ENCODE peak calls at places on chromosomes 4 and X, in ten cellular contexts. L is CD8-positive, alpha-beta memory T cell; N is GM23248; P is esophagus squamous epithelium; Q is psoas muscle; B is K562; T is upper lobe of right lung; U is tibial artery; V is tibial nerve; R is pancreas. C is an unnamed sample. For H3K4me1, the result is how much of the 10 kb centered on the place peaks cover.

GRCh38 chr4:119231517-119231916 is 19.0 kb downstream of the USP53 start:
- DNase-seq in L (no peak), N (no peak), P (no peak), Q (no peak), B (no peak), T (no peak), U (no peak), V (no peak), R (no peak), C (no peak)

GRCh38 chr4:124936427-124936826 is 223.9 kb upstream of the ANKRD50 start:
- DNase-seq in L (no peak), N (peak), P (no peak), Q (peak), B (no peak), T (no peak), U (peak), V (no peak), R (peak), C (peak)

GRCh38 chr4:173057906-173058305 is 110.7 kb upstream of the GALNT7 start:
- DNase-seq in L (no peak), N (peak), P (no peak), Q (no peak), B (no peak), T (no peak), U (no peak), V (no peak), R (no peak), C (no peak)

GRCh38 chrX:148310402-148311200 is 189.8 kb upstream of the AFF2 start:
- DNase-seq in L (peak), N (no peak), P (no peak), Q (no peak), B (no peak), T (no peak), U (no peak), V (no peak), R (no peak), C (no peak)

GRCh38 chr4:78513411-78513975 is 38.1 kb upstream of the ANXA3 start:
- DNase-seq in L (no peak), N (no peak), P (no peak), Q (no peak), B (no peak), T (no peak), U (no peak), V (no peak), R (no peak), C (no peak)

GRCh38 chrX:142978130-142978684 is 47.5 kb upstream of the SPANXN4 start:
- DNase-seq in L (no peak), N (no peak), P (no peak), Q (no peak), B (no peak), T (no peak), U (no peak), V (no peak), R (no peak), C (no peak)

GRCh38 chr4:87103691-87104187 is 116.7 kb downstream of the KLHL8 start:
- DNase-seq in L (no peak), N (peak), P (no peak), Q (no peak), B (no peak), T (no peak), U (no peak), V (no peak), R (no peak), C (no peak)

GRCh38 chr4:76518241-76518640 is 83.2 kb downstream of the SHROOM3 start:
- DNase-seq in L (no peak), N (no peak), P (no peak), Q (no peak), B (no peak), T (no peak), U (no peak), V (no peak), R (no peak), C (no peak)

GRCh38 chrX:19670854-19671620 is 155.7 kb upstream of the MAP3K15 start:
- DNase-seq in L (no peak), N (peak), P (no peak), Q (no peak), B (no peak), T (no peak), U (peak), V (peak), R (no peak), C (no peak)

GRCh38 chr4:39032218-39033085 is at the start of gene TMEM156:
- DNase-seq in L (no peak), N (peak), P (no peak), Q (no peak), B (no peak), T (no peak), U (no peak), V (no peak), R (no peak), C (no peak)

GRCh38 chrX:139828037-139828436 is 104.8 kb downstream of the ATP11C start:
- DNase-seq in L (no peak), N (peak), P (no peak), Q (no peak), B (no peak), T (no peak), U (no peak), V (no peak), R (no peak), C (no peak)

GRCh38 chrX:152638443-152638904 is 779 bp downstream of the GABRQ start:
- DNase-seq in L (no peak), N (no peak), P (no peak), Q (no peak), B (no peak), T (no peak), U (no peak), V (no peak), R (no peak), C (no peak)

GRCh38 chrX:66004928-66005831 is 34.7 kb downstream of the VSIG4 start:
- DNase-seq in L (no peak), N (no peak), P (no peak), Q (no peak), B (no peak), T (no peak), U (no peak), V (no peak), R (no peak), C (no peak)
- H3K27ac ChIP-seq in L (peak), N (no peak), P (no peak), Q (no peak), B (peak), T (no peak), U (no peak), V (no peak), R (no peak), C (no peak)

GRCh38 chr4:5870701-5871100 is 22.2 kb downstream of the CRMP1 start:
- DNase-seq in L (no peak), N (no peak), P (no peak), Q (no peak), B (no peak), T (no peak), U (no peak), V (no peak), R (no peak), C (no peak)
- H3K4me1 ChIP-seq in L (under half), N (under half), P (under half), Q (under half), B (under half), T (under half), U (under half), V (under half), R (under half), C (under half)

GRCh38 chr4:55186123-55186522 is 60.7 kb upstream of the KDR start:
- DNase-seq in L (no peak), N (no peak), P (no peak), Q (no peak), B (no peak), T (no peak), U (no peak), V (no peak), R (no peak), C (no peak)

GRCh38 chr4:55181606-55182005 is 56.2 kb upstream of the KDR start:
- DNase-seq in L (no peak), N (no peak), P (no peak), Q (no peak), B (no peak), T (no peak), U (no peak), V (no peak), R (no peak), C (no peak)

GRCh38 chr4:55186700-55187099 is 61.3 kb upstream of the KDR start:
- DNase-seq in L (no peak), N (no peak), P (no peak), Q (no peak), B (no peak), T (no peak), U (no peak), V (no peak), R (no peak), C (no peak)

GRCh38 chr4:55184600-55185523 is 59.5 kb upstream of the KDR start:
- DNase-seq in L (no peak), N (peak), P (no peak), Q (peak), B (peak), T (no peak), U (no peak), V (peak), R (peak), C (no peak)

GRCh38 chr4:55183926-55184599 is 58.7 kb upstream of the KDR start:
- DNase-seq in L (no peak), N (peak), P (no peak), Q (no peak), B (no peak), T (no peak), U (no peak), V (peak), R (no peak), C (no peak)
- H3K27ac ChIP-seq in L (no peak), N (peak), P (no peak), Q (no peak), B (no peak), T (peak), U (no peak), V (no peak), R (no peak), C (no peak)

GRCh38 chr4:41594439-41594838 is 56.5 kb downstream of the LIMCH1 start:
- DNase-seq in L (no peak), N (peak), P (no peak), Q (peak), B (no peak), T (no peak), U (peak), V (peak), R (no peak), C (no peak)

GRCh38 chr4:41598580-41598979 is 60.6 kb downstream of the LIMCH1 start:
- DNase-seq in L (no peak), N (no peak), P (no peak), Q (no peak), B (no peak), T (no peak), U (no peak), V (no peak), R (no peak), C (no peak)

GRCh38 chr4:41600243-41600642 is 62.3 kb downstream of the LIMCH1 start:
- DNase-seq in L (no peak), N (peak), P (no peak), Q (no peak), B (no peak), T (no peak), U (no peak), V (no peak), R (no peak), C (no peak)

GRCh38 chr4:41599192-41599786 is 61.3 kb downstream of the LIMCH1 start:
- DNase-seq in L (no peak), N (no peak), P (no peak), Q (no peak), B (no peak), T (no peak), U (no peak), V (no peak), R (no peak), C (no peak)

DNA sequence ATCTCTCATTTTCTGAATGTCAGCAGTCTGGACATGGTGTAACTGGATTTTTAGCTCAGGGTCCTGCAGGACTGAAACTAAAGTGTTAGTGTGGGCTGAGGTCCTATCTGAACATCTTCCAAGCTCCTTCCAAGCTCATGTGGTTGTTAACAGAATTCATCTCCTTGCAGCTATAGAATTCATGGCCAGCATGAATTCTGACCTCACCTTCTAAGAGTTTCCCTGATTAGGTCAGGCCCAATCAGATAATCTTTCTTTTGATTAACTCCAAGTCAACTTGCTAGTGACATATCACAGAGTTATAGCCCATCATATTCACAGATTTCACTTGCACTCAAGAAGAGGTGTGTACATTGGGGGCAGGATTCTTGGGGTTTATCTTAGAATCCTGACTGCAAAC is 59.5 kb downstream of the LIMCH1 start:
- DNase-seq in L (no peak), N (no peak), P (no peak), Q (no peak), B (no peak), T (no peak), U (no peak), V (no peak), R (no peak), C (no peak)
- H3K4me1 ChIP-seq in L (under half), N (under half), P (under half), Q (under half), B (under half), T (under half), U (under half), V (under half), R (under half), C (under half)

DNA sequence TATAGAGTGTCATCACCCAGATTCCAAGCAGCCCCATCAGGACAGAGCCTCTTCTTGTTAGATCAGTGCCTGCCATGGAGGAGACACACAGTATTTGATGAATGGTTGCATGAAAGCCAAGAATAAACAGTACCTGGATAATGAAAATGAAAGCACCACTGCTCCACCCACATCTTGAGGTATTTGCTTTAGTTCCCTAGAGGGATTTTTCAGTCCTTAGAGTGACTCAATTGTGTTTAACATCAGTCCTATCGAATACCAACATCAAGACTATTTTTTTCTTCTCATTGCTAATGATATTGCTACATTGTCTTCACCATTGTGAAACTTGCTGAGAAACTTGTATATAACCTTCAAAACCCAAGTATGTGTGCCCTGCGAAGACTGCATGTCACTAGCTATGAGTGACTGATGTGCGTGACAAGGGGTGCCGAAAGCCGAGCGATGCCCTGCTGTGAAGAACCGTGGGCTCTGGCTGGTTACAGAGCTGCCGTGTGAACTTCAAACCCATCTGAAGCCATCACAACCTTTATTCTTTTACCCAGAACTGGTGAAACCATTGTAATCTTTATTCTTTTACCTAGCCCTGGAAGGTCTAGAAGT is 211.3 kb upstream of the FAT1 start:
- DNase-seq in L (no peak), N (no peak), P (no peak), Q (no peak), B (no peak), T (no peak), U (no peak), V (no peak), R (no peak), C (no peak)
- H3K27ac ChIP-seq in L (no peak), N (no peak), P (no peak), Q (no peak), B (no peak), T (no peak), U (no peak), V (no peak), R (no peak), C (no peak)

DNA sequence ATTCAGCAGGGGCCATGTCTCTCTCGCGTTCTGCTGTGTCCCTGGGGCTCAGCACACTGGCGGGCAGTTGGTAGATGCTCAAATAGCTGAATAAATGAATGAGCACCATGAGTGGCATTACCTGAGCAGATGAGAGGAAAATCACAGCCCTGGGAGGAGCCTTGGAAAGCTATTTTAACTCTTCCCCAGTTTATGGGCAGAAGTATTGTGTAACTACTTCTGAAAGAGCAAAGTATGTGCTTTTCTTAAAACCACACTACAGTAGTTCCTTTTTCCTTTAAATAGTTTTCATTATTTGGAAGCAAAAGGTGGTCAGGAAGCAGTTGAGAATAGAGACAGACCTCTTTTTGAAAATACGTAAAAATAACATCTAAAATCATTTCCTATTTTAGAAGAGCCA is 3.0 kb upstream of the PLAC1 start:
- DNase-seq in L (no peak), N (no peak), P (no peak), Q (no peak), B (no peak), T (no peak), U (no peak), V (no peak), R (no peak), C (no peak)
- H3K4me1 ChIP-seq in L (under half), N (under half), P (under half), Q (under half), B (under half), T (under half), U (under half), V (under half), R (under half), C (under half)

DNA sequence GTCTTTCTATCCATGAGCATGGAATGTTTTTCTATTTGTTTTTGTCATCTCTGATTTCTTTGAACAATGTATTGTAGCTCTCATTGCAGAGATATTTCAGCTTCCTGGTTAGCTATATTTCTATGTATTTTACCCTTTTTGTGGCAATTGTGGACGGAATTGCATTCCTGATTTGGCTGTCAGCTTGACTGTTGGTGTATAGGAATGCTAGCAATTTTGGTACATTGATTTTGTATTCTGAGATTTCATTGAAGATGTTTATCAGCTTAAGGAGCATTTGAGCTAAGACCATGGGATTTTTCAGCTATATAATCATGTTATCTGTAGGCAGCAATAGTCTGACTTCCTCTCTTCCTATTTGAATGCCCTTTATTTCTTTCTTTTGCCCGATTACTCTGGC is 154.6 kb downstream of the GUCY2F start:
- DNase-seq in L (no peak), N (no peak), P (no peak), Q (no peak), B (no peak), T (no peak), U (no peak), V (no peak), R (no peak), C (no peak)
- H3K27ac ChIP-seq in L (no peak), N (no peak), P (no peak), Q (no peak), B (no peak), T (no peak), U (no peak), V (no peak), R (no peak), C (no peak)

C was measured in ovary.